ENCODE peak calls at places on chromosomes 7 and 10, in seven cellular contexts. A, N, B, E, U, C and J are unnamed samples. For H3K4me1, the result is how much of the 10 kb centered on the place peaks cover.

GRCh38 chr10:29621161-29621560 is 13.6 kb downstream of the SVIL start:
- DNase-seq in C (no peak), E (no peak), B (no peak), N (no peak), U (no peak), A (peak), J (no peak)

GRCh38 chr7:150895809-150896208 is 43.5 kb downstream of the AOC1 start:
- DNase-seq in C (no peak), E (no peak), N (no peak), B (peak), A (no peak), U (no peak), J (no peak)

GRCh38 chr7:32914186-32914585 is 22.6 kb upstream of the KBTBD2 start:
- DNase-seq in U (no peak), E (no peak), C (no peak), B (no peak), A (no peak), N (no peak), J (no peak)

GRCh38 chr10:3397231-3397630 is 224.6 kb upstream of the PITRM1 start:
- DNase-seq in B (no peak), C (no peak), E (no peak), A (peak), U (no peak), N (no peak), J (no peak)

GRCh38 chr7:75985009-75985517 is 9.3 kb downstream of the TMEM120A start:
- DNase-seq in B (no peak), A (no peak), E (no peak), U (no peak), C (no peak), N (no peak), J (no peak)

GRCh38 chr10:126049741-126050140 is 153.4 kb downstream of the FANK1 start:
- DNase-seq in E (no peak), U (no peak), C (no peak), B (no peak), N (no peak), A (peak), J (no peak)

GRCh38 chr7:24052572-24053223 is 231.3 kb upstream of the NPY start:
- DNase-seq in U (peak), C (no peak), A (peak), B (peak), N (no peak), E (no peak), J (peak)

GRCh38 chr7:92808006-92808405 is 28.4 kb downstream of the CDK6 start:
- DNase-seq in C (no peak), U (no peak), A (peak), N (no peak), E (no peak), B (no peak), J (no peak)

GRCh38 chr10:93357680-93358079 is 124.5 kb downstream of the MYOF start:
- DNase-seq in N (no peak), E (peak), A (peak), U (no peak), B (no peak), C (no peak), J (peak)

GRCh38 chr7:2521952-2522591 is 2.5 kb downstream of the LFNG start:
- DNase-seq in U (no peak), A (no peak), B (peak), N (peak), C (no peak), E (peak), J (peak)

GRCh38 chr10:44848211-44848610 is 62.9 kb upstream of the TMEM72 start:
- DNase-seq in N (no peak), C (no peak), U (no peak), A (no peak), B (no peak), E (no peak), J (no peak)

GRCh38 chr10:28410420-28411135 is 107.7 kb upstream of the MPP7 start:
- DNase-seq in E (no peak), C (no peak), B (no peak), A (no peak), N (no peak), U (no peak), J (no peak)

GRCh38 chr7:131502810-131503545 is 53.5 kb downstream of the PODXL start:
- DNase-seq in U (no peak), E (no peak), C (peak), B (no peak), N (no peak), A (peak), J (no peak)

GRCh38 chr7:18855796-18856195 is 261.6 kb downstream of the TWIST1 start:
- DNase-seq in A (peak), N (no peak), E (no peak), U (no peak), B (no peak), C (no peak), J (no peak)

GRCh38 chr7:44189286-44189992 is at the start of gene GCK:
- DNase-seq in C (no peak), A (no peak), U (no peak), N (no peak), B (no peak), E (no peak), J (no peak)

GRCh38 chr7:2670720-2671391 is 17.1 kb upstream of the AMZ1 start:
- DNase-seq in A (peak), U (peak), B (peak), N (peak), C (peak), E (peak), J (peak)

GRCh38 chr10:92590623-92591549 is 2.0 kb upstream of the KIF11 start:
- DNase-seq in N (peak), B (no peak), U (peak), A (peak), C (peak), E (peak), J (peak)

GRCh38 chr7:15848362-15848761 is 161.9 kb upstream of the MEOX2 start:
- DNase-seq in U (no peak), C (no peak), E (no peak), A (no peak), B (no peak), N (no peak), J (no peak)

GRCh38 chr10:121063744-121064143 is 212.6 kb downstream of the WDR11 start:
- DNase-seq in E (peak), B (no peak), N (peak), A (no peak), C (no peak), U (no peak), J (no peak)

GRCh38 chr7:158863611-158864506 is 7.5 kb downstream of the DYNC2I1 start:
- DNase-seq in E (peak), A (peak), U (peak), B (peak), C (peak), N (peak), J (peak)

GRCh38 chr10:50511512-50512213 is 112.1 kb downstream of the SGMS1 start:
- DNase-seq in E (no peak), C (no peak), U (peak), N (no peak), A (peak), B (peak), J (no peak)

GRCh38 chr7:28787116-28787515 is 171.0 kb downstream of the TRIL start:
- DNase-seq in N (no peak), U (no peak), E (no peak), C (no peak), B (no peak), A (no peak), J (no peak)

GRCh38 chr10:121624778-121625330 is 26.6 kb upstream of the FGFR2 start:
- DNase-seq in N (no peak), A (no peak), B (no peak), C (no peak), E (no peak), U (no peak), J (no peak)

GRCh38 chr10:89458289-89458688 is 43.9 kb downstream of the IFIT5 start:
- DNase-seq in N (no peak), U (no peak), C (no peak), E (no peak), A (peak), B (no peak), J (no peak)

GRCh38 chr10:53894145-53894544 is 906.9 kb downstream of the PCDH15 start:
- DNase-seq in C (no peak), N (peak), A (no peak), B (no peak), U (no peak), E (peak), J (no peak)

GRCh38 chr7:34077168-34077567 is 171.8 kb downstream of the BMPER start:
- DNase-seq in U (no peak), N (no peak), E (no peak), B (no peak), C (no peak), A (no peak), J (no peak)

GRCh38 chr7:34075976-34076375 is 170.6 kb downstream of the BMPER start:
- DNase-seq in B (no peak), U (no peak), N (no peak), C (no peak), A (no peak), E (no peak), J (no peak)

GRCh38 chr7:34080513-34080912 is 175.2 kb downstream of the BMPER start:
- DNase-seq in B (no peak), E (no peak), C (no peak), U (no peak), N (no peak), A (peak), J (no peak)

GRCh38 chr7:34081931-34082330 is 176.6 kb downstream of the BMPER start:
- DNase-seq in U (no peak), A (no peak), B (no peak), N (no peak), C (no peak), E (no peak), J (no peak)

GRCh38 chr7:34078864-34079263 is 173.5 kb downstream of the BMPER start:
- DNase-seq in E (no peak), N (no peak), B (no peak), A (no peak), U (no peak), C (no peak), J (no peak)
- H3K4me1 ChIP-seq in E (under half), N (under half), B (under half), A (under half), U (under half), C (under half), J (under half)

DNA sequence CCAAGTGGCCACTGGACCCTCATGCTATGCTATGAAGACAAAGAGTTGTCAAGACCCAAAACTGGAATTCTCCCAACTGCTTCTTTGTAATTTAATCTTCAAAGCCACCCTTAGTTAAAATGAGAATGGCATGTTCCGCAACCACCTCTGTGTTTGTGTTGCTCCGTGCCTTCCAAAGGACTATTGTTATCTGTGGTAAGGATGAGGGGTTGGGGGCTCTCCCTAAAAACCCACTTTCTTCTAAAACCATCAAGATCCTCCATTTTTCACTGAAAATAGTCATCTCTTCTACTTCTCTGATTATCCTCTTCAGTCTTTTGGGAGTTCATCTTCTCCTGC is 222.1 kb upstream of the AOAH start:
- DNase-seq in B (no peak), N (no peak), U (no peak), A (no peak), C (no peak), E (no peak), J (no peak)
- H3K4me1 ChIP-seq in B (under half), N (under half), U (under half), A (under half), C (under half), E (under half), J (under half)

DNA sequence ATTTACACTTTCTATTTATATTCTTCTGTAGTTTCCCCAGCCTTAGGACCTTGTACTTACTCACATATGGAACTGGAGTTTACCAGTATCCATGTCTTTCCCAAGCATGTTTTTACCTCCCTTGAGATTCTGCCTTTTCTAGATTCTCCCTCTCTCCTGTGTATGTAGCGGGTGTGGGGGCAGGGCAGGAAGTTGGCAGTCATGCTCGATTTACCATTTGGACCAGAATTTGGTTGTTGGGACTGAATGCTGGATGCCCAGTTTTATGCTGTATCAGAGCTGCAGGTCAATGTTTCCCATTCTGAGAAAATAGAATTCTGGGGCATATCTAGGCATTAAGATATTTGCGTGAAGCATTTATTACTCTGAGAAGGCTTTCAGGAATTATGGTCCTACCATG is 14.2 kb downstream of the INPP5F start:
- DNase-seq in C (no peak), N (no peak), B (no peak), A (no peak), U (no peak), E (no peak), J (no peak)
- H3K4me1 ChIP-seq in C (under half), N (under half), B (under half), A (under half), U (half or more), E (under half), J (under half)

GRCh38 chr7:133921635-133922182 is 205.4 kb upstream of the LRGUK start:
- DNase-seq in N (no peak), A (no peak), B (no peak), C (no peak), E (no peak), U (no peak), J (no peak)

GRCh38 chr7:133923974-133924373 is 203.2 kb upstream of the LRGUK start:
- DNase-seq in C (no peak), U (no peak), A (no peak), N (no peak), B (no peak), E (no peak), J (no peak)

GRCh38 chr7:133916621-133917020 is 210.5 kb upstream of the LRGUK start:
- DNase-seq in N (no peak), B (no peak), E (no peak), U (no peak), C (no peak), A (no peak), J (no peak)

GRCh38 chr7:133919810-133920209 is 207.3 kb upstream of the LRGUK start:
- DNase-seq in C (no peak), B (no peak), N (no peak), U (no peak), E (no peak), A (peak), J (no peak)
- H3K4me1 ChIP-seq in C (under half), B (under half), N (under half), U (under half), E (under half), A (under half), J (under half)

DNA sequence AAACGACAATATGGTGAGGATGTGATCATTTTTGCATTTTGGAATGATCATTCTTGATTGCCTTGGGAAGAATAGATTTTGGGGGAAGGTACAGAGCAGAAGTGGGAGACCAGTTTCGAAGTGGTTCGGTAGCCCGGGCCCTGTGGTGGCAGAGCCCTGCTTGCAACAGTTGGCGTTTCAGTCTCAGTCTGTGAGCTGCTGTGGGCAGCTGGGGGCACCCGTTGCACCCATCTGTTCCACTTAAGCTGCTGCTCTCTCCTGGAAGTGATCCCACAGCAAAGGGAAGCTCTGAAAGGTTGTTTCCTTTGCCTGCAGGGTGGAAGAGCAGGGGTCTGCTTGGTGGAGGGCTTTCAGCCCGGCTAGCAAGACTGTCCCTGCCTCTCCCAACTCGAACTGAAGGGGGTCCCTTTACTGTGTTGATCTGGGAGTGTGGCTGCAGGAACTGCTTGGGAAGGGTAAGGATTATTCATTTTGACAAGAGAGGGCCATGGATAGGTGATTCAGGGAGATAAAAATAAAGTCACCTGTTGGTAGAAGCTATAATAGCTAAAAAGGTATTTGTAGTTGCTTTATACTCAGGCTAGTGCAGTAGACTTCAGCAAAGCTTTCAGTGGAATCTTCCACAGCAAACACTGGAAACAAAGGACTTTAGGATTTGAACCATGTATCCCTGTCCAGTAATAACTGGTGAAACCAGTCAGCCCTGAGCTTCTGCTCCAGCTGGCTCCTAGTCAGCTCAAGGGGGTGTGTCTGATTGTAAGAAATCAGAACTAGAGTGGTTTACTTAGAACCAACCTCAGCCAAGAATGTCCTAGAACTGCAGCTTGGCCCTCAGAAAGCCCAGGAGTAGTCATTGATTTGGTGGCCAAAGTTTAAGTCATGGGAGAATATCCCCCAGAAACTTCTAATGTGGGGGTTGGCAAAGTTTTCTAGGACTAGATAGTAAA is 53.1 kb upstream of the PDCD4 start:
- DNase-seq in E (peak), N (peak), U (no peak), B (peak), C (no peak), A (no peak), J (no peak)
- H3K4me1 ChIP-seq in E (under half), N (under half), U (under half), B (under half), C (half or more), A (under half), J (under half)